ENCODE peak calls at places on chromosome 2, in four cellular contexts. K is astrocyte of the spinal cord, G is NB4, I is foreskin fibroblast. N is an unnamed sample.

GRCh38 chr2:98385050-98385699 is 38.9 kb downstream of the CNGA3 start:
- DNase-seq in K (peak), G (peak), I (peak), N (peak)

GRCh38 chr2:201194097-201194496 is 11.2 kb downstream of the CASP10 start:
- DNase-seq in K (no peak), G (no peak), I (no peak), N (no peak)

GRCh38 chr2:9178905-9179571 is 27.6 kb upstream of the ASAP2 start:
- DNase-seq in K (peak), G (no peak), I (peak), N (peak)

GRCh38 chr2:215138466-215138865 is at the start of gene ABCA12:
- DNase-seq in K (no peak), G (no peak), I (no peak), N (no peak)

GRCh38 chr2:52955079-52955478 is 812.5 kb upstream of the CHAC2 start:
- DNase-seq in K (no peak), G (no peak), I (no peak), N (no peak)

GRCh38 chr2:102235491-102235890 is 48.7 kb downstream of the IL1RL2 start:
- DNase-seq in K (no peak), G (peak), I (no peak), N (no peak)

GRCh38 chr2:157876771-157877108 is 610 bp upstream of the ACVR1 start:
- DNase-seq in K (no peak), G (no peak), I (no peak), N (no peak)

GRCh38 chr2:155309483-155309882 is 611.0 kb downstream of the KCNJ3 start:
- DNase-seq in K (no peak), G (no peak), I (no peak), N (no peak)

GRCh38 chr2:149068996-149069888 is 30.7 kb downstream of the LYPD6B start:
- DNase-seq in K (peak), G (peak), I (no peak), N (peak)

GRCh38 chr2:148927010-148927409 is 52.0 kb downstream of the KIF5C start:
- DNase-seq in K (no peak), G (peak), I (no peak), N (no peak)

GRCh38 chr2:201901770-201902169 is 95.4 kb downstream of the CDK15 start:
- DNase-seq in K (no peak), G (peak), I (no peak), N (no peak)

GRCh38 chr2:108092886-108093285 is 106.6 kb downstream of the SLC5A7 start:
- DNase-seq in K (no peak), G (no peak), I (no peak), N (no peak)

GRCh38 chr2:8000861-8001260 is 681.0 kb upstream of the ID2 start:
- DNase-seq in K (peak), G (peak), I (no peak), N (no peak)

GRCh38 chr2:46171441-46171953 is 125.7 kb upstream of the EPAS1 start:
- DNase-seq in K (peak), G (no peak), I (peak), N (peak)

GRCh38 chr2:240464514-240465241 is 29.2 kb downstream of the GPC1 start:
- DNase-seq in K (no peak), G (no peak), I (no peak), N (no peak)

GRCh38 chr2:10036095-10036879 is 7.1 kb upstream of the KLF11 start:
- DNase-seq in K (peak), G (peak), I (peak), N (peak)

GRCh38 chr2:239211391-239212094 is 189.3 kb downstream of the HDAC4 start:
- DNase-seq in K (no peak), G (no peak), I (no peak), N (no peak)

GRCh38 chr2:219182331-219183150 is 4.5 kb downstream of the RETREG2 start:
- DNase-seq in K (no peak), G (no peak), I (no peak), N (no peak)

GRCh38 chr2:214543386-214543955 is 132.6 kb downstream of the VWC2L start:
- DNase-seq in K (peak), G (no peak), I (no peak), N (peak)

GRCh38 chr2:43123486-43123885 is 102.9 kb downstream of the ZFP36L2 start:
- DNase-seq in K (no peak), G (no peak), I (no peak), N (no peak)

GRCh38 chr2:230075988-230076631 is 7.4 kb upstream of the SLC16A14 start:
- DNase-seq in K (no peak), G (no peak), I (no peak), N (no peak)

GRCh38 chr2:196166876-196167275 is 4.5 kb downstream of the STK17B start:
- DNase-seq in K (peak), G (peak), I (peak), N (peak)

GRCh38 chr2:233418761-233419625 is 64.7 kb downstream of the DGKD start:
- DNase-seq in K (peak), G (no peak), I (no peak), N (no peak)

GRCh38 chr2:136208682-136209081 is 90.7 kb upstream of the CXCR4 start:
- DNase-seq in K (no peak), G (no peak), I (no peak), N (no peak)

GRCh38 chr2:231413921-231414476 is 18.5 kb downstream of the B3GNT7 start:
- DNase-seq in K (no peak), G (no peak), I (no peak), N (no peak)

GRCh38 chr2:55107428-55107827 is 57.2 kb upstream of the RTN4 start:
- DNase-seq in K (peak), G (no peak), I (no peak), N (peak)

GRCh38 chr2:85048534-85048933 is 77.6 kb downstream of the KCMF1 start:
- DNase-seq in K (no peak), G (no peak), I (no peak), N (no peak)

GRCh38 chr2:173943139-173943538 is 22.0 kb downstream of the SP3 start:
- DNase-seq in K (no peak), G (no peak), I (no peak), N (no peak)

GRCh38 chr2:47838249-47838648 is 55.3 kb downstream of the MSH6 start:
- DNase-seq in K (no peak), G (no peak), I (no peak), N (no peak)

GRCh38 chr2:223618172-223619035 is 16.2 kb upstream of the SCG2 start:
- DNase-seq in K (no peak), G (peak), I (no peak), N (no peak)
- TF ChIP-seq CTCF in K (no peak), G (no peak), I (no peak), N (no peak)

DNA sequence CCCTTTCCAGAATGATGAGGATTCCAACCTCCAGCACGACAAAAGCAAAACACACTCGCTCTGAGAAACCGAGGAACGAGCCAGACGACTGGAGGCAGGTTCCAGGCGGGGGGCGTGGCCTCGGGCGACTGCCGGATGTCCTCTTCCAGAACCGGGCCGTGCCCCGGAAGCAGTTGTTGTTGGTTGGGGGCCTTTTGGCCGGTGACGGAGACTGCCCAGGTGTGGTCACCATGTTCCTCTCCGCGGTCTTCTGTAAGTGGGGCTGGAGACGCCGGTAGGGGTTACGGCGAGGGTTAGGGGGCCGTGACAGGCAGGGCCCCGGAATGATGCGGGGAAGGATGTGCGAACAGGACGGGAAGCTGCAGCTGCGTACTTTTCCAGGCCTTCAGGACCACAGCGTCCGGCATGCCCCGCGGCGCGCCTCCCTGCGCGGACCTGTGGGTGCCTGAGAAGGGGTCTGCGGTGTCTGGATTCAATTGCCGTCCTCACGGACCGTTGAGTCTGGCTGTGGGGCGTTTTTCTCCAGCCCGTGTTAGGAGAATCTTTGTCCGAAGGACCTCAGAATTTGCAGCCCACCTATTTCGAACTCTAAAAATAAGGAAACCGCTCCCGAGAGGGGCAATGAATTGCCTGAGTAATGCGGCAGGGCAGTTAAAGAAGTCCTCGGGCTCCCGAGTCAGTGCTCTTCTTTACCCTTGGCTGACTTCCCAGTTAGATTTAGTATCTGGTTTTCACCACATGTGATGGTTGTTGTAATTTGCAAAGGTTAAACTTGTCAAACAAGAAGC is at the start of gene MRPL33:
- DNase-seq in K (peak), G (peak), I (peak), N (peak)
- TF ChIP-seq CTCF in K (no peak), G (no peak), I (no peak), N (no peak)

GRCh38 chr2:61111708-61112107 is 46.0 kb downstream of the SANBR start:
- DNase-seq in K (no peak), G (no peak), I (no peak), N (no peak)
- TF ChIP-seq CTCF in K (no peak), G (no peak), I (no peak), N (no peak)

GRCh38 chr2:105890856-105891255 is 146.1 kb downstream of the NCK2 start:
- DNase-seq in K (no peak), G (no peak), I (no peak), N (no peak)

GRCh38 chr2:105894327-105894944 is 149.7 kb downstream of the NCK2 start:
- DNase-seq in K (no peak), G (no peak), I (no peak), N (no peak)

GRCh38 chr2:105893011-105893995 is 148.6 kb downstream of the NCK2 start:
- DNase-seq in K (no peak), G (no peak), I (peak), N (no peak)

GRCh38 chr2:105896765-105897163 is 152.1 kb downstream of the NCK2 start:
- DNase-seq in K (no peak), G (no peak), I (no peak), N (no peak)

DNA sequence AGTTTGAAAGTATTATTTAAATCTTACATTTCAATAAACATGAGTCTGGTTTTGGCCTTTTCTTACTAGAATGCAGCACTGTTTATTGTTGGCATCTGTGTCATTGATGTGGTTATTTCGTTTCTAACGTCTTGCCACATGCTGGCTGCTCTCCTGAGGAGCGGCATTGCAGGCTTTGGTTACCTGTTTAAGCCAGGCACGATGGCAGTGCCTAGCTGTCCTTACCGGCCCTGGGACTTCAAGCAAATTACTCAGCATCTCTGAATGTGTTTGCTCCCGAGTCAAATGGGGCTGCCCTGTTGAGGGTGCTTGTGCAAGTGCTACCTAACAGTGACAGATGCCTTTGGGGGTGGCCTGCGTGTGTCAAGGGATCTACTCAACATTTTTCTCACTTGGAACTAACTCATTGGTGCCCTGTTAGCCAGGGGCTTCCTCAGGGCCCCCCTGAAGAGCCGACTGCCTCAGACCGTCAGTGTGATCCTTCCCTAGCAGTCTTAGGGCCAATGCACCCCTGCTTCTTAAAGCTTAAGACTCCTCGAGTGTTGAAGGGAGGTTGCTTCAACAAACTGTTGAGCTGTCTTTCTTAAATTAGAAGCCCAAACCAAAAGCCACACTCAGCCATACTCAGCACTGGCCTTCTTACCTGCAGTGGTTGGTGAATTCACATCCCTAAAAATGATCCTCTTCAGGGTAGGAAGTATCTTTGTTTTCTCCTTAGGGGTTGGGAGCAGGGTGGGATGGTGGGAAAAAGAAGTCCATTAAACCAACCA is 151.5 kb downstream of the NCK2 start:
- DNase-seq in K (no peak), G (no peak), I (no peak), N (no peak)
- TF ChIP-seq CTCF in K (no peak), G (no peak), I (no peak), N (no peak)

DNA sequence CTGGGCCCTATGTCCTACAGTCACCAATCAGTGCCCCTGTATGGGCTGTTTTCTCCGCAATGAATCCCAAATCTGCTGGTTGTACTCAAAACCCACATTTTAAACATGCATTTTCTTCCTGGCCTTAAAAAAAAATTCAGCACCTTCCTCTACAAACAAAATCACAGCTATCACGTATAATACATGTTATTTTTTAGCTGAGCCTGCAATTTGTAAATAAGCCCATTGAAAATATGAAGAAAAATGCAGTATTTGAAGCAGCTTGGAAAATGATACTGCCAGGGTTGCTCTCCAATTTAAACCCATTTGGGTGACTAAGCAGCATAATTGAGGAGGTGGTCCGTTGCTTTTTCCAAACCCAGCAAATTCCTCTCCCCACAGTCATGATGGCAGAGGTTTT is 33.0 kb upstream of the GYPC start:
- DNase-seq in K (no peak), G (no peak), I (no peak), N (no peak)
- TF ChIP-seq CTCF in K (no peak), G (no peak), I (no peak), N (no peak)

DNA sequence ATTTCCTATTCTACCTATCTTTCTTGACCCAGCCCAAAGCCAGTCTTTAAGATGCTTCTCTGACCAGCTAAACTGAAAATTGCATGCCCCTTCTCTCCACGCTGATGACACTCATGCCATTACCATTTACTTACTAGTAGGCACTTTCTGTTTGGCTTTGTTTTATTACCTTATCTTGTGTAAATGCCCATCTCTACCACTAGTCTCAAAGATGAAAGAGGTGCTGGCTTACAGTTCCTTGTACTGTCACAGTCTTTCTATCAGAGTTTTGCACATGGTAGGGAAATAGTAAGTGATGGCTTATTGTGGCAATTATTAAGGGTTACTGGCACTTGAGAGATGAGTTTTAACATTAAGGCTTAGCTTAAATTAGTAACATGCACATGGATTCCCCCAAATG is 352.1 kb downstream of the RBM43 start:
- DNase-seq in K (no peak), G (peak), I (no peak), N (no peak)
- TF ChIP-seq CTCF in K (peak), G (peak), I (no peak), N (peak)

DNA sequence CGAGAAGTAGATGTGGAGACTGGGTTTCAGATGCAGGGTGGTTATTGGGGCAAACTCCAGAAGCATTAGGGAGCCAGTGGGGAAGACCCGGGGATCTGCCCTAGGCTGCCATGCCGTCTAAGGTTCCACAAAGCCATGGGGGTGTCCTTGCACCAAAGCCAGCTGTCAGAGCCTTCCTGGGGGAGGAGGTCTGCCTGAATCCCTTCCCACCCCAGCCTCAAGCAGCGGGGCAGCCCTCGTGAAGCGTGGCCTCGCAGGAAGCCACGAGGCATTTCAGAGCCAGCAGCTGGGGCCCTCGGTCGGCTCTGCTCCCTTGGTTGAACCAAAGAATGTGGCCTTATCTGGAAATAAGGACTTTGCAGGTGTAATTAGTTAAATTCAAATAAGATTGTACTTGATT is 51.2 kb upstream of the UBE2F start:
- DNase-seq in K (no peak), G (no peak), I (no peak), N (no peak)
- TF ChIP-seq CTCF in K (no peak), G (no peak), I (no peak), N (no peak)

DNA sequence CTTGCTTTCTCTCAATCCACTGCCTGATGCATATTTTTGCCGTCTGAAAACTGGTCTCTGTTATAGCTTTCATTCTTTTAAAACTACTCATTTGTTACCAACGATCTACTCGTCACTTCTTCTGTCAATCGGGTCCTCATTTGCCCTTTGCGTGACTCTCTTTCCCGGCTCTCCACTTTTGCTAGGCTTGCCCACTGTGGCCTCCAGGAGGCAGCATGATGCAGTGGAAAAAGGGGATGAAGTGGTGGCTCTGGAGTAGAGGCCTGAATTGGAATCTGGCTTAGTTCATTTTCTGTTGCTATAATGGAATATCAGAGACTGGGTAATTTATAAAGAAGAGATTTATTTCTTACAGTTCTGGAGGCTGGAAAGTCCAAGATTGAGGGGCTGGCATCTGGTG is 15.2 kb downstream of the GDF7 start:
- DNase-seq in K (no peak), G (no peak), I (no peak), N (peak)
- TF ChIP-seq CTCF in K (peak), G (peak), I (peak), N (peak)

GRCh38 chr2:147095376-147095775 is 749.5 kb upstream of the ACVR2A start:
- DNase-seq in K (no peak), G (no peak), I (no peak), N (no peak)
- TF ChIP-seq CTCF in K (no peak), G (no peak), I (no peak), N (no peak)

GRCh38 chr2:41502752-41503151 is 545.1 kb upstream of the PKDCC start:
- DNase-seq in K (no peak), G (no peak), I (no peak), N (no peak)

GRCh38 chr2:41498791-41499190 is 549.0 kb upstream of the PKDCC start:
- DNase-seq in K (no peak), G (no peak), I (no peak), N (no peak)

GRCh38 chr2:41495050-41495449 is 552.8 kb upstream of the PKDCC start:
- DNase-seq in K (peak), G (peak), I (no peak), N (no peak)

GRCh38 chr2:41500895-41501294 is 546.9 kb upstream of the PKDCC start:
- DNase-seq in K (no peak), G (no peak), I (no peak), N (no peak)

DNA sequence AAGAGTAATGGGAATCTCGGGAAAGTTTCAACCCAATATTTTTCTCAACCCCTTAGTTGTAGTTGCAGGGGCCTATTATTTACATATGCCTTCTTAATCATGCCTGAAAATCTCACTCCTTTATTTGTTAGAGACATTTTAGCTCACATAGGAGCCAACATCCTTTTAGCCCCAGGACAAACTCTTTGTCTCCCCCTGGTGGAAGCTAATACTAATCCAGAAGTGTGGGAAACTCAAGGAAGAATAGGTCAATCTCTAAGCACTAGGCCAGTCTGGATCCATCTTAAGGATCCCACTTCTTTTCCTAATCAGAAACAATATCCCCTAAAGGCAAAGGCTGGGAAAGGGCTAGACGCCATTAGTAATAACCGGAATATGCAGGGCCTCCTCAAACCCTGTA is 550.9 kb upstream of the PKDCC start:
- DNase-seq in K (no peak), G (peak), I (no peak), N (no peak)
- TF ChIP-seq CTCF in K (peak), G (peak), I (no peak), N (peak)